ENCODE peak calls at places on chromosome 3, in nine cellular contexts. One of them, this sample, is unnamed.

GRCh38 chr3:57110797-57111196 is 50.3 kb downstream of the SPATA12 start:
- DNase-seq in retina: peak; percentile 68
- DNase-seq in LHCN-M2: no peak
- DNase-seq in prostate gland: no peak
- DNase-seq in T-cell: no peak
- DNase-seq in cardiac septum: no peak
- DNase-seq in ureter: no peak
- DNase-seq in activated CD4-positive, alpha-beta T cell treated with anti-CD3 and anti-CD28 coated beads, Interleukin-2, amount 50 U/mL, for 1 hour: no peak
- DNase-seq in activated effector memory CD4-positive, alpha-beta T cell treated with Interleukin-2 at 50 U/mL for 16 hours: no peak
- DNase-seq in this sample: no peak

GRCh38 chr3:11155341-11156025 is 1.2 kb downstream of the HRH1 start:
- DNase-seq in prostate gland: peak; percentile 56
- DNase-seq in cardiac septum: peak; percentile 83
- DNase-seq in ureter: peak; percentile 80
- DNase-seq in activated effector memory CD4-positive, alpha-beta T cell treated with Interleukin-2 at 50 U/mL for 16 hours: no peak
- DNase-seq in T-cell: no peak
- DNase-seq in LHCN-M2: peak; percentile 76
- DNase-seq in activated CD4-positive, alpha-beta T cell treated with anti-CD3 and anti-CD28 coated beads, Interleukin-2, amount 50 U/mL, for 1 hour: no peak
- DNase-seq in retina: peak; percentile 68
- DNase-seq in this sample: peak; percentile 32

GRCh38 chr3:192758654-192759053 is 31.3 kb upstream of the FGF12 start:
- DNase-seq in activated effector memory CD4-positive, alpha-beta T cell treated with Interleukin-2 at 50 U/mL for 16 hours: no peak
- DNase-seq in prostate gland: no peak
- DNase-seq in cardiac septum: no peak
- DNase-seq in activated CD4-positive, alpha-beta T cell treated with anti-CD3 and anti-CD28 coated beads, Interleukin-2, amount 50 U/mL, for 1 hour: no peak
- DNase-seq in T-cell: no peak
- DNase-seq in retina: no peak
- DNase-seq in LHCN-M2: no peak
- DNase-seq in ureter: no peak
- DNase-seq in this sample: no peak

GRCh38 chr3:46904303-46905190 is 27.0 kb downstream of the PTH1R start:
- DNase-seq in activated CD4-positive, alpha-beta T cell treated with anti-CD3 and anti-CD28 coated beads, Interleukin-2, amount 50 U/mL, for 1 hour: no peak
- DNase-seq in prostate gland: no peak
- DNase-seq in activated effector memory CD4-positive, alpha-beta T cell treated with Interleukin-2 at 50 U/mL for 16 hours: no peak
- DNase-seq in ureter: no peak
- DNase-seq in retina: no peak
- DNase-seq in cardiac septum: peak; percentile 69
- DNase-seq in LHCN-M2: no peak
- DNase-seq in T-cell: no peak
- DNase-seq in this sample: no peak

GRCh38 chr3:24477090-24477656 is 17.5 kb downstream of the THRB start:
- DNase-seq in retina: no peak
- DNase-seq in LHCN-M2: no peak
- DNase-seq in activated effector memory CD4-positive, alpha-beta T cell treated with Interleukin-2 at 50 U/mL for 16 hours: no peak
- DNase-seq in activated CD4-positive, alpha-beta T cell treated with anti-CD3 and anti-CD28 coated beads, Interleukin-2, amount 50 U/mL, for 1 hour: no peak
- DNase-seq in ureter: no peak
- DNase-seq in cardiac septum: no peak
- DNase-seq in T-cell: no peak
- DNase-seq in prostate gland: no peak
- DNase-seq in this sample: no peak

GRCh38 chr3:124763644-124764358 is 33.5 kb downstream of the UMPS start:
- DNase-seq in LHCN-M2: no peak
- DNase-seq in retina: no peak
- DNase-seq in T-cell: no peak
- DNase-seq in activated effector memory CD4-positive, alpha-beta T cell treated with Interleukin-2 at 50 U/mL for 16 hours: no peak
- DNase-seq in prostate gland: no peak
- DNase-seq in ureter: no peak
- DNase-seq in activated CD4-positive, alpha-beta T cell treated with anti-CD3 and anti-CD28 coated beads, Interleukin-2, amount 50 U/mL, for 1 hour: no peak
- DNase-seq in cardiac septum: peak; percentile 29
- DNase-seq in this sample: no peak

GRCh38 chr3:55879901-55880331 is 392.8 kb upstream of the WNT5A start:
- DNase-seq in activated effector memory CD4-positive, alpha-beta T cell treated with Interleukin-2 at 50 U/mL for 16 hours: no peak
- DNase-seq in T-cell: no peak
- DNase-seq in retina: no peak
- DNase-seq in activated CD4-positive, alpha-beta T cell treated with anti-CD3 and anti-CD28 coated beads, Interleukin-2, amount 50 U/mL, for 1 hour: no peak
- DNase-seq in LHCN-M2: no peak
- DNase-seq in ureter: no peak
- DNase-seq in prostate gland: no peak
- DNase-seq in cardiac septum: no peak
- DNase-seq in this sample: no peak

GRCh38 chr3:44104043-44104442 is 137.6 kb upstream of the TOPAZ1 start:
- DNase-seq in retina: no peak
- DNase-seq in LHCN-M2: no peak
- DNase-seq in ureter: peak; percentile 1
- DNase-seq in prostate gland: no peak
- DNase-seq in T-cell: no peak
- DNase-seq in activated CD4-positive, alpha-beta T cell treated with anti-CD3 and anti-CD28 coated beads, Interleukin-2, amount 50 U/mL, for 1 hour: no peak
- DNase-seq in activated effector memory CD4-positive, alpha-beta T cell treated with Interleukin-2 at 50 U/mL for 16 hours: no peak
- DNase-seq in cardiac septum: no peak
- DNase-seq in this sample: no peak

GRCh38 chr3:30161370-30161769 is 445.0 kb upstream of the TGFBR2 start:
- DNase-seq in prostate gland: peak; percentile 5
- DNase-seq in retina: no peak
- DNase-seq in activated effector memory CD4-positive, alpha-beta T cell treated with Interleukin-2 at 50 U/mL for 16 hours: no peak
- DNase-seq in cardiac septum: no peak
- DNase-seq in activated CD4-positive, alpha-beta T cell treated with anti-CD3 and anti-CD28 coated beads, Interleukin-2, amount 50 U/mL, for 1 hour: no peak
- DNase-seq in LHCN-M2: no peak
- DNase-seq in T-cell: no peak
- DNase-seq in ureter: no peak
- DNase-seq in this sample: no peak

GRCh38 chr3:140469491-140469890 is 208.4 kb upstream of the TRIM42 start:
- DNase-seq in ureter: no peak
- DNase-seq in activated CD4-positive, alpha-beta T cell treated with anti-CD3 and anti-CD28 coated beads, Interleukin-2, amount 50 U/mL, for 1 hour: no peak
- DNase-seq in retina: no peak
- DNase-seq in prostate gland: no peak
- DNase-seq in T-cell: no peak
- DNase-seq in LHCN-M2: peak; percentile 41
- DNase-seq in activated effector memory CD4-positive, alpha-beta T cell treated with Interleukin-2 at 50 U/mL for 16 hours: no peak
- DNase-seq in cardiac septum: no peak
- DNase-seq in this sample: no peak